ENCODE peak calls at places on chromosome 14, in ten cellular contexts. X is CD8-positive, alpha-beta memory T cell; D is mammary epithelial cell; N is astrocyte of the spinal cord; K is activated T-cell treated with anti-CD3 and anti-CD28 coated beads for 24 hours; A is cardiac fibroblast; F is H4; W is activated effector memory CD4-positive, alpha-beta T cell treated with Interleukin-2 at 50 U/mL for 16 hours; S is AG04450; B is ACHN. H is an unnamed sample.

GRCh38 chr14:99670361-99671229 is 13.5 kb upstream of the CYP46A1 start:
- DNase-seq in X (no peak), D (no peak), N (no peak), K (no peak), A (no peak), F (no peak), W (no peak), S (no peak), B (no peak), H (no peak)

GRCh38 chr14:102320033-102320660 is 601 bp downstream of the ZNF839 start:
- DNase-seq in X (peak), D (peak), N (peak), K (peak), A (peak), F (no peak), W (peak), S (no peak), B (peak), H (peak)

GRCh38 chr14:35122696-35123387 is 490 bp downstream of the PRORP start:
- DNase-seq in X (no peak), D (peak), N (peak), K (no peak), A (peak), F (peak), W (no peak), S (peak), B (peak), H (no peak)

GRCh38 chr14:29339491-29339890 is 572.9 kb downstream of the FOXG1 start:
- DNase-seq in X (no peak), D (no peak), N (no peak), K (no peak), A (peak), F (no peak), W (no peak), S (no peak), B (peak), H (no peak)

GRCh38 chr14:100825691-100826331 is at the start of gene MEG3:
- DNase-seq in X (no peak), D (no peak), N (peak), K (no peak), A (peak), F (no peak), W (no peak), S (peak), B (peak), H (peak)

GRCh38 chr14:101242442-101243385 is 318.6 kb upstream of the DIO3 start:
- DNase-seq in X (no peak), D (no peak), N (no peak), K (no peak), A (no peak), F (no peak), W (no peak), S (no peak), B (no peak), H (no peak)

GRCh38 chr14:68548194-68549056 is 244.4 kb downstream of the ZFP36L1 start:
- DNase-seq in X (no peak), D (peak), N (peak), K (no peak), A (peak), F (peak), W (no peak), S (peak), B (no peak), H (peak)

GRCh38 chr14:103521438-103521961 is 1.1 kb downstream of the CKB start:
- DNase-seq in X (no peak), D (no peak), N (no peak), K (no peak), A (no peak), F (no peak), W (no peak), S (no peak), B (no peak), H (no peak)

GRCh38 chr14:71905860-71906259 is 26.4 kb upstream of the RGS6 start:
- DNase-seq in X (no peak), D (no peak), N (no peak), K (no peak), A (no peak), F (no peak), W (no peak), S (no peak), B (no peak), H (no peak)

GRCh38 chr14:39322807-39323206 is 89.1 kb downstream of the MIA2 start:
- DNase-seq in X (no peak), D (no peak), N (no peak), K (no peak), A (peak), F (no peak), W (no peak), S (no peak), B (no peak), H (peak)

GRCh38 chr14:100623557-100623956 is 36.3 kb upstream of the BEGAIN start:
- DNase-seq in X (no peak), D (no peak), N (no peak), K (no peak), A (no peak), F (no peak), W (no peak), S (no peak), B (no peak), H (no peak)